ENCODE peak calls at places on chromosomes 11 and 22, in eight cellular contexts. One of them, this sample, is unnamed.

GRCh38 chr11:89168396-89168795 is 9.3 kb upstream of the TYR start:
- DNase-seq in T-helper 2 cell: no peak
- DNase-seq in astrocyte of the cerebellum: no peak
- DNase-seq in epithelial cell of esophagus: no peak
- DNase-seq in neuronal stem cell: no peak
- DNase-seq in iris pigment epithelial cell: no peak
- DNase-seq in astrocyte of the spinal cord: no peak
- DNase-seq in lung microvascular endothelial cell: no peak
- DNase-seq in this sample: no peak

GRCh38 chr22:38419121-38419863 is 35.7 kb downstream of the KCNJ4 start:
- DNase-seq in lung microvascular endothelial cell: no peak
- DNase-seq in T-helper 2 cell: no peak
- DNase-seq in iris pigment epithelial cell: no peak
- DNase-seq in astrocyte of the cerebellum: no peak
- DNase-seq in neuronal stem cell: no peak
- DNase-seq in epithelial cell of esophagus: no peak
- DNase-seq in astrocyte of the spinal cord: no peak
- DNase-seq in this sample: no peak

GRCh38 chr22:36913431-36914382 is at the start of gene CSF2RB:
- DNase-seq in iris pigment epithelial cell: no peak
- DNase-seq in epithelial cell of esophagus: no peak
- DNase-seq in T-helper 2 cell: no peak
- DNase-seq in neuronal stem cell: no peak
- DNase-seq in astrocyte of the spinal cord: no peak
- DNase-seq in astrocyte of the cerebellum: no peak
- DNase-seq in lung microvascular endothelial cell: peak; percentile 36
- DNase-seq in this sample: no peak

GRCh38 chr11:93704237-93704636 is 37.1 kb downstream of the TAF1D start:
- DNase-seq in T-helper 2 cell: no peak
- DNase-seq in astrocyte of the spinal cord: no peak
- DNase-seq in neuronal stem cell: no peak
- DNase-seq in lung microvascular endothelial cell: no peak
- DNase-seq in iris pigment epithelial cell: no peak
- DNase-seq in epithelial cell of esophagus: no peak
- DNase-seq in astrocyte of the cerebellum: no peak
- DNase-seq in this sample: no peak

GRCh38 chr11:35927730-35928129 is 16.1 kb upstream of the LDLRAD3 start:
- DNase-seq in astrocyte of the cerebellum: no peak
- DNase-seq in epithelial cell of esophagus: peak; percentile 99
- DNase-seq in T-helper 2 cell: no peak
- DNase-seq in lung microvascular endothelial cell: no peak
- DNase-seq in neuronal stem cell: no peak
- DNase-seq in astrocyte of the spinal cord: no peak
- DNase-seq in iris pigment epithelial cell: peak; percentile 92
- DNase-seq in this sample: peak; percentile 78

GRCh38 chr11:28384418-28384817 is 276.2 kb downstream of the METTL15 start:
- DNase-seq in astrocyte of the spinal cord: peak; percentile 97
- DNase-seq in iris pigment epithelial cell: peak; percentile 99
- DNase-seq in lung microvascular endothelial cell: no peak
- DNase-seq in T-helper 2 cell: no peak
- DNase-seq in neuronal stem cell: no peak
- DNase-seq in epithelial cell of esophagus: peak; percentile 75
- DNase-seq in astrocyte of the cerebellum: peak; percentile 97
- DNase-seq in this sample: peak; percentile 89

GRCh38 chr11:134370526-134371435 is 39.0 kb downstream of the GLB1L2 start:
- DNase-seq in T-helper 2 cell: no peak
- DNase-seq in neuronal stem cell: no peak
- DNase-seq in astrocyte of the spinal cord: no peak
- DNase-seq in iris pigment epithelial cell: no peak
- DNase-seq in epithelial cell of esophagus: no peak
- DNase-seq in lung microvascular endothelial cell: no peak
- DNase-seq in astrocyte of the cerebellum: no peak
- DNase-seq in this sample: no peak

GRCh38 chr11:68031136-68031459 is 617 bp downstream of the NDUFS8 start:
- DNase-seq in lung microvascular endothelial cell: no peak
- DNase-seq in T-helper 2 cell: peak; percentile 39
- DNase-seq in epithelial cell of esophagus: no peak
- DNase-seq in astrocyte of the spinal cord: no peak
- DNase-seq in neuronal stem cell: no peak
- DNase-seq in iris pigment epithelial cell: no peak
- DNase-seq in astrocyte of the cerebellum: no peak
- DNase-seq in this sample: no peak

GRCh38 chr11:60528465-60528864 is 13.3 kb downstream of the MS4A13 start:
- DNase-seq in astrocyte of the spinal cord: no peak
- DNase-seq in iris pigment epithelial cell: no peak
- DNase-seq in astrocyte of the cerebellum: no peak
- DNase-seq in T-helper 2 cell: no peak
- DNase-seq in neuronal stem cell: no peak
- DNase-seq in epithelial cell of esophagus: no peak
- DNase-seq in lung microvascular endothelial cell: no peak
- DNase-seq in this sample: no peak

GRCh38 chr11:74138021-74138420 is 32.8 kb downstream of the C2CD3 start:
- DNase-seq in lung microvascular endothelial cell: no peak
- DNase-seq in astrocyte of the cerebellum: no peak
- DNase-seq in epithelial cell of esophagus: no peak
- DNase-seq in neuronal stem cell: no peak
- DNase-seq in iris pigment epithelial cell: peak; percentile 75
- DNase-seq in T-helper 2 cell: no peak
- DNase-seq in astrocyte of the spinal cord: peak; percentile 69
- DNase-seq in this sample: no peak

GRCh38 chr22:30104501-30105156 is 24.4 kb downstream of the HORMAD2 start:
- DNase-seq in astrocyte of the spinal cord: peak; percentile 22
- DNase-seq in lung microvascular endothelial cell: no peak
- DNase-seq in epithelial cell of esophagus: no peak
- DNase-seq in astrocyte of the cerebellum: no peak
- DNase-seq in neuronal stem cell: no peak
- DNase-seq in T-helper 2 cell: peak; percentile 94
- DNase-seq in iris pigment epithelial cell: no peak
- DNase-seq in this sample: no peak

GRCh38 chr11:66720899-66721470 is 8.0 kb downstream of the SPTBN2 start:
- DNase-seq in astrocyte of the spinal cord: no peak
- DNase-seq in lung microvascular endothelial cell: no peak
- DNase-seq in T-helper 2 cell: no peak
- DNase-seq in neuronal stem cell: no peak
- DNase-seq in iris pigment epithelial cell: no peak
- DNase-seq in astrocyte of the cerebellum: no peak
- DNase-seq in epithelial cell of esophagus: no peak
- DNase-seq in this sample: no peak

GRCh38 chr22:37893583-37893983 is 12.5 kb upstream of the MICALL1 start:
- DNase-seq in iris pigment epithelial cell: no peak
- DNase-seq in epithelial cell of esophagus: no peak
- DNase-seq in T-helper 2 cell: no peak
- DNase-seq in astrocyte of the spinal cord: no peak
- DNase-seq in astrocyte of the cerebellum: no peak
- DNase-seq in neuronal stem cell: no peak
- DNase-seq in lung microvascular endothelial cell: no peak
- DNase-seq in this sample: no peak

GRCh38 chr22:49966041-49966715 is 5.6 kb downstream of the PIM3 start:
- DNase-seq in lung microvascular endothelial cell: peak; percentile 20
- DNase-seq in neuronal stem cell: no peak
- DNase-seq in T-helper 2 cell: no peak
- DNase-seq in astrocyte of the cerebellum: no peak
- DNase-seq in iris pigment epithelial cell: no peak
- DNase-seq in epithelial cell of esophagus: no peak
- DNase-seq in astrocyte of the spinal cord: no peak
- DNase-seq in this sample: no peak

GRCh38 chr11:127620660-127621059 is 620.1 kb upstream of the KIRREL3 start:
- DNase-seq in T-helper 2 cell: no peak
- DNase-seq in neuronal stem cell: no peak
- DNase-seq in astrocyte of the spinal cord: peak; percentile 38
- DNase-seq in iris pigment epithelial cell: peak; percentile 17
- DNase-seq in epithelial cell of esophagus: no peak
- DNase-seq in astrocyte of the cerebellum: no peak
- DNase-seq in lung microvascular endothelial cell: no peak
- DNase-seq in this sample: no peak

GRCh38 chr11:5504403-5504891 is 5.3 kb downstream of the UBQLN3 start:
- DNase-seq in astrocyte of the cerebellum: no peak
- DNase-seq in lung microvascular endothelial cell: no peak
- DNase-seq in neuronal stem cell: no peak
- DNase-seq in astrocyte of the spinal cord: no peak
- DNase-seq in epithelial cell of esophagus: no peak
- DNase-seq in iris pigment epithelial cell: no peak
- DNase-seq in T-helper 2 cell: no peak
- DNase-seq in this sample: no peak

GRCh38 chr11:102446606-102447005 is 6.0 kb downstream of the TMEM123 start:
- DNase-seq in epithelial cell of esophagus: peak; percentile 55
- DNase-seq in neuronal stem cell: no peak
- DNase-seq in iris pigment epithelial cell: peak; percentile 58
- DNase-seq in lung microvascular endothelial cell: peak; percentile 36
- DNase-seq in astrocyte of the spinal cord: peak; percentile 62
- DNase-seq in T-helper 2 cell: no peak
- DNase-seq in astrocyte of the cerebellum: no peak
- DNase-seq in this sample: peak; percentile 29

GRCh38 chr11:102305352-102306047 is 11.8 kb upstream of the BIRC3 start:
- DNase-seq in epithelial cell of esophagus: no peak
- DNase-seq in neuronal stem cell: no peak
- DNase-seq in iris pigment epithelial cell: no peak
- DNase-seq in T-helper 2 cell: peak; percentile 38
- DNase-seq in astrocyte of the cerebellum: no peak
- DNase-seq in lung microvascular endothelial cell: no peak
- DNase-seq in astrocyte of the spinal cord: no peak
- DNase-seq in this sample: no peak

GRCh38 chr11:19393941-19394340 is 153.2 kb upstream of the E2F8 start:
- DNase-seq in epithelial cell of esophagus: peak; percentile 42
- DNase-seq in lung microvascular endothelial cell: no peak
- DNase-seq in astrocyte of the spinal cord: no peak
- DNase-seq in T-helper 2 cell: no peak
- DNase-seq in iris pigment epithelial cell: peak; percentile 46
- DNase-seq in astrocyte of the cerebellum: no peak
- DNase-seq in neuronal stem cell: no peak
- DNase-seq in this sample: peak; percentile 43

GRCh38 chr22:46009730-46010129 is 32.8 kb upstream of the WNT7B start:
- DNase-seq in lung microvascular endothelial cell: no peak
- DNase-seq in iris pigment epithelial cell: no peak
- DNase-seq in T-helper 2 cell: no peak
- DNase-seq in astrocyte of the spinal cord: no peak
- DNase-seq in neuronal stem cell: no peak
- DNase-seq in astrocyte of the cerebellum: no peak
- DNase-seq in epithelial cell of esophagus: no peak
- DNase-seq in this sample: no peak

GRCh38 chr11:125777309-125777708 is 1.3 kb downstream of the PATE2 start:
- DNase-seq in astrocyte of the spinal cord: peak; percentile 1
- DNase-seq in lung microvascular endothelial cell: peak; percentile 50
- DNase-seq in neuronal stem cell: no peak
- DNase-seq in epithelial cell of esophagus: peak; percentile 41
- DNase-seq in astrocyte of the cerebellum: no peak
- DNase-seq in T-helper 2 cell: no peak
- DNase-seq in iris pigment epithelial cell: peak; percentile 75
- DNase-seq in this sample: no peak

GRCh38 chr11:75644370-75644769 is 24.5 kb downstream of the MAP6 start:
- DNase-seq in iris pigment epithelial cell: no peak
- DNase-seq in astrocyte of the spinal cord: no peak
- DNase-seq in lung microvascular endothelial cell: no peak
- DNase-seq in neuronal stem cell: no peak
- DNase-seq in epithelial cell of esophagus: no peak
- DNase-seq in T-helper 2 cell: no peak
- DNase-seq in astrocyte of the cerebellum: no peak
- DNase-seq in this sample: no peak

GRCh38 chr11:91972665-91973266 is 251.9 kb upstream of the FAT3 start:
- DNase-seq in lung microvascular endothelial cell: no peak
- DNase-seq in astrocyte of the spinal cord: no peak
- DNase-seq in iris pigment epithelial cell: no peak
- DNase-seq in epithelial cell of esophagus: no peak
- DNase-seq in astrocyte of the cerebellum: no peak
- DNase-seq in neuronal stem cell: peak; percentile 11
- DNase-seq in T-helper 2 cell: no peak
- DNase-seq in this sample: no peak

GRCh38 chr11:14132312-14132711 is 169.8 kb downstream of the SPON1 start:
- DNase-seq in iris pigment epithelial cell: peak; percentile 5
- DNase-seq in T-helper 2 cell: no peak
- DNase-seq in astrocyte of the spinal cord: no peak
- DNase-seq in epithelial cell of esophagus: no peak
- DNase-seq in astrocyte of the cerebellum: no peak
- DNase-seq in neuronal stem cell: no peak
- DNase-seq in lung microvascular endothelial cell: no peak
- DNase-seq in this sample: peak; percentile 15

GRCh38 chr11:68950268-68950667 is 30.5 kb downstream of the MRGPRD start:
- DNase-seq in astrocyte of the spinal cord: peak; percentile 10
- DNase-seq in lung microvascular endothelial cell: no peak
- DNase-seq in neuronal stem cell: peak; percentile 44
- DNase-seq in epithelial cell of esophagus: peak; percentile 20
- DNase-seq in iris pigment epithelial cell: peak; percentile 23
- DNase-seq in astrocyte of the cerebellum: no peak
- DNase-seq in T-helper 2 cell: peak; percentile 33
- DNase-seq in this sample: no peak

GRCh38 chr11:118135051-118135795 is 17.4 kb downstream of the SCN4B start:
- DNase-seq in astrocyte of the spinal cord: no peak
- DNase-seq in iris pigment epithelial cell: no peak
- DNase-seq in T-helper 2 cell: no peak
- DNase-seq in astrocyte of the cerebellum: no peak
- DNase-seq in epithelial cell of esophagus: no peak
- DNase-seq in neuronal stem cell: no peak
- DNase-seq in lung microvascular endothelial cell: no peak
- DNase-seq in this sample: no peak

This sample was measured in fibroblast of gingiva.